ENCODE peak calls at places on chromosomes 6 and 20, in seven cellular contexts. One of them, this sample, is unnamed.

GRCh38 chr20:56247954-56248782 is at the start of gene MC3R:
- DNase-seq in stomach: peak
- DNase-seq in upper lobe of left lung: peak
- DNase-seq in tibial nerve: no peak
- DNase-seq in body of pancreas: peak
- DNase-seq in spleen: no peak
- DNase-seq in HCT116: peak
- DNase-seq in this sample: peak

GRCh38 chr6:144362042-144363018 is 77.2 kb downstream of the UTRN start:
- DNase-seq in body of pancreas: peak
- DNase-seq in HCT116: no peak
- DNase-seq in spleen: no peak
- DNase-seq in upper lobe of left lung: no peak
- DNase-seq in stomach: no peak
- DNase-seq in tibial nerve: no peak
- DNase-seq in this sample: peak

GRCh38 chr20:6045566-6045965 is 8.3 kb downstream of the LRRN4 start:
- DNase-seq in spleen: no peak
- DNase-seq in upper lobe of left lung: no peak
- DNase-seq in body of pancreas: no peak
- DNase-seq in stomach: no peak
- DNase-seq in tibial nerve: no peak
- DNase-seq in HCT116: no peak
- DNase-seq in this sample: no peak

GRCh38 chr6:157592566-157592965 is 211.6 kb downstream of the ZDHHC14 start:
- DNase-seq in body of pancreas: no peak
- DNase-seq in tibial nerve: no peak
- DNase-seq in upper lobe of left lung: no peak
- DNase-seq in stomach: no peak
- DNase-seq in HCT116: no peak
- DNase-seq in spleen: peak
- DNase-seq in this sample: no peak

GRCh38 chr6:43532201-43532600 is 15.3 kb downstream of the POLR1C start:
- DNase-seq in upper lobe of left lung: no peak
- DNase-seq in tibial nerve: no peak
- DNase-seq in stomach: no peak
- DNase-seq in HCT116: no peak
- DNase-seq in spleen: no peak
- DNase-seq in body of pancreas: no peak
- DNase-seq in this sample: no peak

GRCh38 chr6:125170376-125170775 is 16.8 kb downstream of the TPD52L1 start:
- DNase-seq in stomach: no peak
- DNase-seq in spleen: no peak
- DNase-seq in upper lobe of left lung: no peak
- DNase-seq in body of pancreas: no peak
- DNase-seq in tibial nerve: no peak
- DNase-seq in HCT116: no peak
- DNase-seq in this sample: no peak

GRCh38 chr6:7528565-7528964 is 12.9 kb upstream of the DSP start:
- DNase-seq in stomach: no peak
- DNase-seq in tibial nerve: no peak
- DNase-seq in body of pancreas: no peak
- DNase-seq in HCT116: no peak
- DNase-seq in spleen: no peak
- DNase-seq in upper lobe of left lung: no peak
- DNase-seq in this sample: no peak

GRCh38 chr6:121932071-121933009 is 467.1 kb upstream of the HSF2 start:
- DNase-seq in body of pancreas: peak
- DNase-seq in stomach: no peak
- DNase-seq in tibial nerve: peak
- DNase-seq in upper lobe of left lung: peak
- DNase-seq in HCT116: peak
- DNase-seq in spleen: no peak
- DNase-seq in this sample: peak

GRCh38 chr6:146542881-146543210 is 787 bp upstream of the RAB32 start:
- DNase-seq in stomach: no peak
- DNase-seq in tibial nerve: no peak
- DNase-seq in spleen: no peak
- DNase-seq in body of pancreas: peak
- DNase-seq in HCT116: no peak
- DNase-seq in upper lobe of left lung: no peak
- DNase-seq in this sample: no peak

GRCh38 chr6:146545608-146546007 is 2.0 kb downstream of the RAB32 start:
- DNase-seq in spleen: no peak
- DNase-seq in HCT116: no peak
- DNase-seq in stomach: no peak
- DNase-seq in body of pancreas: no peak
- DNase-seq in tibial nerve: no peak
- DNase-seq in upper lobe of left lung: no peak
- DNase-seq in this sample: peak

GRCh38 chr6:146543211-146543939 is at the start of gene RAB32:
- DNase-seq in stomach: peak
- DNase-seq in body of pancreas: peak
- DNase-seq in HCT116: no peak
- DNase-seq in spleen: peak
- DNase-seq in upper lobe of left lung: peak
- DNase-seq in tibial nerve: peak
- DNase-seq in this sample: peak

GRCh38 chr6:146544783-146545182 is 1.1 kb downstream of the RAB32 start:
- DNase-seq in body of pancreas: no peak
- DNase-seq in tibial nerve: no peak
- DNase-seq in stomach: no peak
- DNase-seq in spleen: no peak
- DNase-seq in upper lobe of left lung: no peak
- DNase-seq in HCT116: no peak
- DNase-seq in this sample: peak

DNA sequence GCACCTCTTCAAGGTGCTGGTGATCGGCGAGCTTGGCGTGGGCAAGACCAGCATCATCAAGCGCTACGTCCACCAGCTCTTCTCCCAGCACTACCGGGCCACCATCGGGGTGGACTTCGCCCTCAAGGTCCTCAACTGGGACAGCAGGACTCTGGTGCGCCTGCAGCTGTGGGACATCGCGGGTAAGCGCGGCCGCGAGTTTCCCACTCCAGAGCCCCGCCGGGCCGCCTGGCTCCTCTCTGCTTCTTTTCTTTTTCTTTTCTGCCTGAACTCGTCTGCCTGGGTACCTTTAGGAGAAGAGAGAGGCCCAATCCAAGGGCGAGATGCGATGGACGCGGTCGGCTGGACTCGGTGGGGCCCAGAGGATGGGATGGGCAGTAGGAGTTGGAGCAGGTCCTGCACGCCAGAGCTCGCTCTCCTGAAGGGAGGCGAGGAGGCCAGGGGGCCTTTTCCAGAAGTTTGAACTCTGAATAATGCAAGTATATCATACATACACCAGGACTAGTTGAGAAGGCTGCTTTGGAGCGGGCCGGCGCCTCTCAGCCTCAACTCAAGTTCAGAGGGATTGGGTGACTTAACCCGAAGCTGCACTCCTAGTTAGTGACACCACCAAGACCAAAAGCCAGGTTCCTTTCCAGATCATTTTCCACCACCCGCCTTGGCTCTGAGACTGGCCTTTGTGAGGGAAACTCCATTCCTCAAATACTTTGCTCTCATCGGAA is 468 bp downstream of the RAB32 start:
- DNase-seq in stomach: peak
- DNase-seq in tibial nerve: peak
- DNase-seq in spleen: no peak
- DNase-seq in upper lobe of left lung: peak
- DNase-seq in body of pancreas: peak
- DNase-seq in HCT116: no peak
- DNase-seq in this sample: peak
- TF ChIP-seq POLR2A in stomach: no peak
- TF ChIP-seq POLR2A in tibial nerve: no peak
- TF ChIP-seq POLR2A in spleen: no peak
- TF ChIP-seq POLR2A in upper lobe of left lung: no peak
- TF ChIP-seq POLR2A in body of pancreas: no peak
- TF ChIP-seq POLR2A in HCT116: no peak
- TF ChIP-seq POLR2A in this sample: no peak

GRCh38 chr6:163548624-163549023 is 134.1 kb downstream of the QKI start:
- DNase-seq in HCT116: no peak
- DNase-seq in tibial nerve: no peak
- DNase-seq in upper lobe of left lung: no peak
- DNase-seq in spleen: no peak
- DNase-seq in stomach: no peak
- DNase-seq in body of pancreas: no peak
- DNase-seq in this sample: no peak

GRCh38 chr6:163543311-163543710 is 128.8 kb downstream of the QKI start:
- DNase-seq in upper lobe of left lung: no peak
- DNase-seq in stomach: no peak
- DNase-seq in spleen: no peak
- DNase-seq in HCT116: no peak
- DNase-seq in body of pancreas: no peak
- DNase-seq in tibial nerve: no peak
- DNase-seq in this sample: no peak

GRCh38 chr6:163547287-163547686 is 132.8 kb downstream of the QKI start:
- DNase-seq in HCT116: no peak
- DNase-seq in tibial nerve: no peak
- DNase-seq in upper lobe of left lung: no peak
- DNase-seq in stomach: no peak
- DNase-seq in spleen: no peak
- DNase-seq in body of pancreas: no peak
- DNase-seq in this sample: no peak
- TF ChIP-seq POLR2A in HCT116: no peak
- TF ChIP-seq POLR2A in tibial nerve: no peak
- TF ChIP-seq POLR2A in upper lobe of left lung: no peak
- TF ChIP-seq POLR2A in stomach: no peak
- TF ChIP-seq POLR2A in spleen: no peak
- TF ChIP-seq POLR2A in body of pancreas: no peak
- TF ChIP-seq POLR2A in this sample: no peak

GRCh38 chr6:31632279-31632946 is 11.9 kb downstream of the PRRC2A start:
- DNase-seq in spleen: no peak
- DNase-seq in HCT116: no peak
- DNase-seq in tibial nerve: no peak
- DNase-seq in stomach: no peak
- DNase-seq in upper lobe of left lung: no peak
- DNase-seq in body of pancreas: no peak
- DNase-seq in this sample: no peak
- TF ChIP-seq POLR2A in spleen: no peak
- TF ChIP-seq POLR2A in HCT116: no peak
- TF ChIP-seq POLR2A in tibial nerve: no peak
- TF ChIP-seq POLR2A in stomach: no peak
- TF ChIP-seq POLR2A in upper lobe of left lung: no peak
- TF ChIP-seq POLR2A in body of pancreas: no peak
- TF ChIP-seq POLR2A in this sample: no peak

DNA sequence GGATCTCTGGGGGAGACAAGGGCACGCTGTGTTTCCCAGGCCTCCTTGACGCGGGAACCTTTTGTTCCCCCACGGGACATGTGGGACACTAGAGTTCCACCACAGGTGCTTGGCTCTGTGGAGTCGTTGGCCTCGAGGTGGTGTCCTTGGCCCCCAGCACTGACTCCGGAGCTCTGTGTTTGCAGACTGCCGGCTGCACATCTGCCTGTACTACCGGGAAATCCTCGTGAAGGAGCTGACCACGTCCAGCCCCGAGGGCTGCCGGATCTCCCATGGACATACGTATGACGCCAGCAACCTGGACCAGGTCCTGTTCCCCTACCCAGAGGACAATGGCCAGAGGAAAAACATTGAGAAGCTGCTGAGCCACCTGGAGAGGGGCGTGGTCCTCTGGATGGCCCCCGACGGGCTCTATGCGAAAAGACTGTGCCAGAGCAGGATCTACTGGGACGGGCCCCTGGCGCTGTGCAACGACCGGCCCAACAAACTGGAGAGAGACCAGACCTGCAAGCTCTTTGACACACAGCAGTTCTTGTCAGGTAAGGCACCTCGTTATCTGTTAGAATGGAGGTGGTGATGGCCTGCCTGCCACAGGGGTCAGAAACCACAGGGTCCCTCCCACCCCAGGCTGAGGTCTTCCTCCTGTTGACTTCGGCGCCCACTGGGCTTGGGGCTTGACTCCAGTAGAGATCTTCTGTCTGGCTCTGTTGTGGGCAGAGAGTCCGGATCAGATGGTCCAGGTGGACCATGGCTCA is 9.9 kb downstream of the IRF4 start:
- DNase-seq in body of pancreas: no peak
- DNase-seq in upper lobe of left lung: no peak
- DNase-seq in stomach: no peak
- DNase-seq in tibial nerve: no peak
- DNase-seq in HCT116: no peak
- DNase-seq in spleen: no peak
- DNase-seq in this sample: no peak
- TF ChIP-seq POLR2A in body of pancreas: no peak
- TF ChIP-seq POLR2A in upper lobe of left lung: no peak
- TF ChIP-seq POLR2A in stomach: no peak
- TF ChIP-seq POLR2A in tibial nerve: no peak
- TF ChIP-seq POLR2A in HCT116: no peak
- TF ChIP-seq POLR2A in spleen: no peak
- TF ChIP-seq POLR2A in this sample: no peak

DNA sequence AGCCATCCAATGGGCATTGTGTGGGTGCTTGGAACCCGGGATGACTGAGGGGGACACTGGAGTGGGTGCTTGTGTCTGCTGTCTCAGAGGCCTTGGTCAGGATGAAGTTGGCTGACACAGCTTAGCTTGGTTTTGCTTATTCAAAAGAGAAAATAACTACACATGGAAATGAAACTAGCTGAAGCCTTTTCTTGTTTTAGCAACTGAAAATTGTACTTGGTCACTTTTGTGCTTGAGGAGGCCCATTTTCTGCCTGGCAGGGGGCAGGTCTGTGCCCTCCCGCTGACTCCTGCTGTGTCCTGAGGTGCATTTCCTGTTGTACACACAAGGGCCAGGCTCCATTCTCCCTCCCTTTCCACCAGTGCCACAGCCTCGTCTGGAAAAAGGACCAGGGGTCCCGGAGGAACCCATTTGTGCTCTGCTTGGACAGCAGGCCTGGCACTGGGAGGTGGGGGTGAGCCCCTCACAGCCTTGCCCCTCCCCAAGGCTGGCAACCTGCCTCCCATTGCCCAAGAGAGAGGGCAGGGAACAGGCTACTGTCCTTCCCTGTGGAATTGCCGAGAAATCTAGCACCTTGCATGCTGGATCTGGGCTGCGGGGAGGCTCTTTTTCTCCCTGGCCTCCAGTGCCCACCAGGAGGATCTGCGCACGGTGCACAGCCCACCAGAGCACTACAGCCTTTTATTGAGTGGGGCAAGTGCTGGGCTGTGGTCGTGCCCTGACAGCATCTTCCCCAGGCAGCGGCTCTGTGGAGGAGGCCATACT is 49.4 kb downstream of the PYGB start:
- DNase-seq in upper lobe of left lung: no peak
- DNase-seq in tibial nerve: no peak
- DNase-seq in spleen: no peak
- DNase-seq in HCT116: no peak
- DNase-seq in body of pancreas: no peak
- DNase-seq in stomach: no peak
- DNase-seq in this sample: no peak
- TF ChIP-seq POLR2A in upper lobe of left lung: no peak
- TF ChIP-seq POLR2A in tibial nerve: no peak
- TF ChIP-seq POLR2A in spleen: no peak
- TF ChIP-seq POLR2A in HCT116: no peak
- TF ChIP-seq POLR2A in body of pancreas: no peak
- TF ChIP-seq POLR2A in stomach: no peak
- TF ChIP-seq POLR2A in this sample: no peak

This sample was measured in endothelial cell of umbilical vein.